ENCODE peak calls at places on chromosomes 13 and 19, in six cellular contexts. One of them, this sample, is unnamed.

GRCh38 chr13:40318366-40318765 is 348.1 kb downstream of the FOXO1 start:
- DNase-seq in BE2C: peak; percentile 35
- DNase-seq in GM23248: peak; percentile 15
- DNase-seq in aorta: no peak
- DNase-seq in upper lobe of left lung: peak; percentile 49
- DNase-seq in body of pancreas: peak; percentile 71
- DNase-seq in this sample: peak; percentile 82

GRCh38 chr13:98033277-98034247 is 80.1 kb downstream of the IPO5 start:
- DNase-seq in BE2C: peak; percentile 58
- DNase-seq in GM23248: peak; percentile 86
- DNase-seq in aorta: no peak
- DNase-seq in upper lobe of left lung: no peak
- DNase-seq in body of pancreas: peak; percentile 22
- DNase-seq in this sample: peak; percentile 74

GRCh38 chr13:26658972-26659371 is 101.5 kb downstream of the WASF3 start:
- DNase-seq in BE2C: no peak
- DNase-seq in GM23248: no peak
- DNase-seq in aorta: no peak
- DNase-seq in upper lobe of left lung: no peak
- DNase-seq in body of pancreas: no peak
- DNase-seq in this sample: no peak

GRCh38 chr19:3277649-3278048 is 53.2 kb downstream of the CELF5 start:
- DNase-seq in BE2C: no peak
- DNase-seq in GM23248: no peak
- DNase-seq in aorta: no peak
- DNase-seq in upper lobe of left lung: no peak
- DNase-seq in body of pancreas: no peak
- DNase-seq in this sample: no peak

GRCh38 chr13:100214886-100215285 is 126.0 kb downstream of the PCCA start:
- DNase-seq in BE2C: no peak
- DNase-seq in GM23248: peak; percentile 47
- DNase-seq in aorta: no peak
- DNase-seq in upper lobe of left lung: no peak
- DNase-seq in body of pancreas: no peak
- DNase-seq in this sample: no peak

GRCh38 chr13:108947551-108948030 is 318.2 kb downstream of the MYO16 start:
- DNase-seq in BE2C: no peak
- DNase-seq in GM23248: peak; percentile 75
- DNase-seq in aorta: no peak
- DNase-seq in upper lobe of left lung: no peak
- DNase-seq in body of pancreas: no peak
- DNase-seq in this sample: no peak

GRCh38 chr13:77584111-77584510 is 48.6 kb downstream of the SCEL start:
- DNase-seq in BE2C: no peak
- DNase-seq in GM23248: no peak
- DNase-seq in aorta: no peak
- DNase-seq in upper lobe of left lung: no peak
- DNase-seq in body of pancreas: no peak
- DNase-seq in this sample: no peak

GRCh38 chr13:111559612-111560423 is 239.4 kb downstream of the TEX29 start:
- DNase-seq in BE2C: no peak
- DNase-seq in GM23248: no peak
- DNase-seq in aorta: peak; percentile 49
- DNase-seq in upper lobe of left lung: no peak
- DNase-seq in body of pancreas: no peak
- DNase-seq in this sample: no peak

GRCh38 chr19:44061038-44061437 is 9.2 kb downstream of the ZNF223 start:
- DNase-seq in BE2C: no peak
- DNase-seq in GM23248: no peak
- DNase-seq in aorta: no peak
- DNase-seq in upper lobe of left lung: no peak
- DNase-seq in body of pancreas: no peak
- DNase-seq in this sample: no peak

GRCh38 chr19:29485293-29485692 is 40.5 kb upstream of the VSTM2B start:
- DNase-seq in BE2C: no peak
- DNase-seq in GM23248: no peak
- DNase-seq in aorta: peak; percentile 24
- DNase-seq in upper lobe of left lung: peak; percentile 9
- DNase-seq in body of pancreas: no peak
- DNase-seq in this sample: no peak

GRCh38 chr13:73708393-73708985 is 425.7 kb downstream of the KLF12 start:
- DNase-seq in BE2C: peak; percentile 64
- DNase-seq in GM23248: peak; percentile 71
- DNase-seq in aorta: no peak
- DNase-seq in upper lobe of left lung: peak; percentile 44
- DNase-seq in body of pancreas: peak; percentile 50
- DNase-seq in this sample: peak; percentile 60

GRCh38 chr19:14138576-14139265 is 2.3 kb upstream of the ASF1B start:
- DNase-seq in BE2C: no peak
- DNase-seq in GM23248: peak; percentile 39
- DNase-seq in aorta: no peak
- DNase-seq in upper lobe of left lung: peak; percentile 72
- DNase-seq in body of pancreas: no peak
- DNase-seq in this sample: no peak

GRCh38 chr13:50914848-50915247 is 5.3 kb downstream of the RNASEH2B start:
- DNase-seq in BE2C: no peak
- DNase-seq in GM23248: peak; percentile 70
- DNase-seq in aorta: no peak
- DNase-seq in upper lobe of left lung: no peak
- DNase-seq in body of pancreas: no peak
- DNase-seq in this sample: no peak

GRCh38 chr19:16595097-16595496 is 22.9 kb upstream of the SLC35E1 start:
- DNase-seq in BE2C: no peak
- DNase-seq in GM23248: no peak
- DNase-seq in aorta: no peak
- DNase-seq in upper lobe of left lung: no peak
- DNase-seq in body of pancreas: no peak
- DNase-seq in this sample: no peak

GRCh38 chr13:97879646-97880297 is 73.7 kb upstream of the IPO5 start:
- DNase-seq in BE2C: no peak
- DNase-seq in GM23248: peak; percentile 91
- DNase-seq in aorta: no peak
- DNase-seq in upper lobe of left lung: no peak
- DNase-seq in body of pancreas: no peak
- DNase-seq in this sample: no peak

GRCh38 chr19:3335431-3336350 is 30.7 kb upstream of the NFIC start:
- DNase-seq in BE2C: no peak
- DNase-seq in GM23248: peak; percentile 74
- DNase-seq in aorta: no peak
- DNase-seq in upper lobe of left lung: peak; percentile 70
- DNase-seq in body of pancreas: peak; percentile 78
- DNase-seq in this sample: peak; percentile 48

GRCh38 chr19:15358918-15359317 is 20.7 kb downstream of the AKAP8 start:
- DNase-seq in BE2C: no peak
- DNase-seq in GM23248: peak; percentile 30
- DNase-seq in aorta: no peak
- DNase-seq in upper lobe of left lung: no peak
- DNase-seq in body of pancreas: no peak
- DNase-seq in this sample: no peak

GRCh38 chr19:31348416-31349159 is 648 bp downstream of the TSHZ3 start:
- DNase-seq in BE2C: no peak
- DNase-seq in GM23248: peak; percentile 65
- DNase-seq in aorta: peak; percentile 84
- DNase-seq in upper lobe of left lung: no peak
- DNase-seq in body of pancreas: no peak
- DNase-seq in this sample: peak; percentile 28

GRCh38 chr13:42973581-42973980 is 18.5 kb downstream of the EPSTI1 start:
- DNase-seq in BE2C: no peak
- DNase-seq in GM23248: no peak
- DNase-seq in aorta: no peak
- DNase-seq in upper lobe of left lung: no peak
- DNase-seq in body of pancreas: no peak
- DNase-seq in this sample: no peak

GRCh38 chr19:7888145-7888825 is at the start of gene LRRC8E:
- DNase-seq in BE2C: peak; percentile 78
- DNase-seq in GM23248: peak; percentile 88
- DNase-seq in aorta: no peak
- DNase-seq in upper lobe of left lung: peak; percentile 79
- DNase-seq in body of pancreas: peak; percentile 78
- DNase-seq in this sample: no peak

GRCh38 chr19:13604902-13605586 is 98.8 kb upstream of the CACNA1A start:
- DNase-seq in BE2C: no peak
- DNase-seq in GM23248: no peak
- DNase-seq in aorta: no peak
- DNase-seq in upper lobe of left lung: no peak
- DNase-seq in body of pancreas: no peak
- DNase-seq in this sample: no peak

GRCh38 chr19:2969104-2969504 is 8.3 kb upstream of the TLE6 start:
- DNase-seq in BE2C: peak; percentile 87
- DNase-seq in GM23248: peak; percentile 44
- DNase-seq in aorta: no peak
- DNase-seq in upper lobe of left lung: no peak
- DNase-seq in body of pancreas: peak; percentile 77
- DNase-seq in this sample: no peak

GRCh38 chr19:48136547-48136946 is 25.9 kb upstream of the PLA2G4C start:
- DNase-seq in BE2C: no peak
- DNase-seq in GM23248: no peak
- DNase-seq in aorta: no peak
- DNase-seq in upper lobe of left lung: no peak
- DNase-seq in body of pancreas: no peak
- DNase-seq in this sample: no peak

GRCh38 chr19:16263115-16263839 is 61.3 kb upstream of the KLF2 start:
- DNase-seq in BE2C: no peak
- DNase-seq in GM23248: no peak
- DNase-seq in aorta: no peak
- DNase-seq in upper lobe of left lung: no peak
- DNase-seq in body of pancreas: no peak
- DNase-seq in this sample: no peak

GRCh38 chr19:53333071-53333465 is 481 bp upstream of the ZNF845 start:
- DNase-seq in BE2C: peak; percentile 32
- DNase-seq in GM23248: peak; percentile 73
- DNase-seq in aorta: peak; percentile 83
- DNase-seq in upper lobe of left lung: peak; percentile 48
- DNase-seq in body of pancreas: peak; percentile 51
- DNase-seq in this sample: peak; percentile 44

GRCh38 chr13:37058801-37059135 is 720 bp downstream of the SUPT20H start:
- DNase-seq in BE2C: peak; percentile 35
- DNase-seq in GM23248: peak; percentile 64
- DNase-seq in aorta: no peak
- DNase-seq in upper lobe of left lung: no peak
- DNase-seq in body of pancreas: no peak
- DNase-seq in this sample: peak; percentile 6

GRCh38 chr19:19482785-19483625 is 32.3 kb downstream of the TSSK6 start:
- DNase-seq in BE2C: no peak
- DNase-seq in GM23248: no peak
- DNase-seq in aorta: no peak
- DNase-seq in upper lobe of left lung: no peak
- DNase-seq in body of pancreas: no peak
- DNase-seq in this sample: no peak

GRCh38 chr19:51921949-51922348 is 5.3 kb upstream of the ZNF613 start:
- DNase-seq in BE2C: no peak
- DNase-seq in GM23248: no peak
- DNase-seq in aorta: no peak
- DNase-seq in upper lobe of left lung: no peak
- DNase-seq in body of pancreas: no peak
- DNase-seq in this sample: no peak

GRCh38 chr19:51915324-51915867 is 10.6 kb upstream of the ZNF649 start:
- DNase-seq in BE2C: no peak
- DNase-seq in GM23248: no peak
- DNase-seq in aorta: no peak
- DNase-seq in upper lobe of left lung: no peak
- DNase-seq in body of pancreas: no peak
- DNase-seq in this sample: no peak

GRCh38 chr19:51916167-51916566 is 11.1 kb upstream of the ZNF613 start:
- DNase-seq in BE2C: no peak
- DNase-seq in GM23248: no peak
- DNase-seq in aorta: no peak
- DNase-seq in upper lobe of left lung: no peak
- DNase-seq in body of pancreas: no peak
- DNase-seq in this sample: no peak

GRCh38 chr19:51919606-51920005 is 7.7 kb upstream of the ZNF613 start:
- DNase-seq in BE2C: no peak
- DNase-seq in GM23248: no peak
- DNase-seq in aorta: no peak
- DNase-seq in upper lobe of left lung: no peak
- DNase-seq in body of pancreas: no peak
- DNase-seq in this sample: no peak
- H3K9me3 ChIP-seq in BE2C: peaks cover 11% of the 10 kb centered on the region
- H3K9me3 ChIP-seq in GM23248: no peaks in the 10 kb centered on the region
- H3K9me3 ChIP-seq in aorta: peaks cover 34% of the 10 kb centered on the region
- H3K9me3 ChIP-seq in upper lobe of left lung: peaks cover 83% of the 10 kb centered on the region
- H3K9me3 ChIP-seq in body of pancreas: peaks cover 69% of the 10 kb centered on the region
- H3K9me3 ChIP-seq in this sample: peaks cover 61% of the 10 kb centered on the region

DNA sequence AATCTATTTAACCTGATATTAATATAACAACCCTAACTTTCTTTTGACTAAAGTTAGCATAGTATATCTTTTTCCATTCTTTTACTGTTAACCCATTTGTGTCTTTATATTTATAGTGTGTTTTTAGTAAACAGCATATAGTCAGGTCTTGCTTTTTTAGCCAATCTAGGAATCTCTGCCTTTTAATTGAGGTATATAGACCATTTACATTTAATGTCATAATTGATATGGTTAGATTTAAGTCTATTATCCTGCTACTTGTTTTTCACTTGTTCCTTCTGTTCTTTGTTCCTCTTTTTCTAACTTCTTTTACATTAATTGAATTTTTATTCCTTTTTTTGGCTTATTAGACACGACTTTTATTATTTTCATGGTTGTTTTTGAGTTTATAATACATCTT is 174.4 kb downstream of the KCTD15 start:
- DNase-seq in BE2C: no peak
- DNase-seq in GM23248: no peak
- DNase-seq in aorta: no peak
- DNase-seq in upper lobe of left lung: no peak
- DNase-seq in body of pancreas: no peak
- DNase-seq in this sample: no peak
- H3K9me3 ChIP-seq in BE2C: no peaks in the 10 kb centered on the region
- H3K9me3 ChIP-seq in GM23248: no peaks in the 10 kb centered on the region
- H3K9me3 ChIP-seq in aorta: peaks cover 7% of the 10 kb centered on the region
- H3K9me3 ChIP-seq in upper lobe of left lung: peaks cover 23% of the 10 kb centered on the region
- H3K9me3 ChIP-seq in body of pancreas: no peaks in the 10 kb centered on the region
- H3K9me3 ChIP-seq in this sample: peaks cover 6% of the 10 kb centered on the region

GRCh38 chr19:34961775-34962174 is 2.3 kb downstream of the ZNF792 start:
- DNase-seq in BE2C: no peak
- DNase-seq in GM23248: no peak
- DNase-seq in aorta: no peak
- DNase-seq in upper lobe of left lung: no peak
- DNase-seq in body of pancreas: no peak
- DNase-seq in this sample: no peak
- H3K9me3 ChIP-seq in BE2C: peaks cover 27% of the 10 kb centered on the region
- H3K9me3 ChIP-seq in GM23248: no peaks in the 10 kb centered on the region
- H3K9me3 ChIP-seq in aorta: peaks cover 33% of the 10 kb centered on the region
- H3K9me3 ChIP-seq in upper lobe of left lung: peaks cover 45% of the 10 kb centered on the region
- H3K9me3 ChIP-seq in body of pancreas: peaks cover 40% of the 10 kb centered on the region
- H3K9me3 ChIP-seq in this sample: peaks cover 36% of the 10 kb centered on the region

GRCh38 chr19:37095859-37096258 is 17.6 kb downstream of the ZNF420 start:
- DNase-seq in BE2C: no peak
- DNase-seq in GM23248: peak; percentile 12
- DNase-seq in aorta: no peak
- DNase-seq in upper lobe of left lung: no peak
- DNase-seq in body of pancreas: no peak
- DNase-seq in this sample: no peak
- H3K9me3 ChIP-seq in BE2C: no peaks in the 10 kb centered on the region
- H3K9me3 ChIP-seq in GM23248: no peaks in the 10 kb centered on the region
- H3K9me3 ChIP-seq in aorta: peaks cover 5% of the 10 kb centered on the region
- H3K9me3 ChIP-seq in upper lobe of left lung: peaks cover 98% of the 10 kb centered on the region
- H3K9me3 ChIP-seq in body of pancreas: peaks cover 54% of the 10 kb centered on the region
- H3K9me3 ChIP-seq in this sample: peaks cover 8% of the 10 kb centered on the region

GRCh38 chr13:29210676-29211075 is 384.8 kb downstream of the SLC7A1 start:
- DNase-seq in BE2C: no peak
- DNase-seq in GM23248: no peak
- DNase-seq in aorta: no peak
- DNase-seq in upper lobe of left lung: no peak
- DNase-seq in body of pancreas: no peak
- DNase-seq in this sample: no peak
- H3K9me3 ChIP-seq in BE2C: no peaks in the 10 kb centered on the region
- H3K9me3 ChIP-seq in GM23248: no peaks in the 10 kb centered on the region
- H3K9me3 ChIP-seq in aorta: no peaks in the 10 kb centered on the region
- H3K9me3 ChIP-seq in upper lobe of left lung: peaks cover under 1% of the 10 kb centered on the region
- H3K9me3 ChIP-seq in body of pancreas: no peaks in the 10 kb centered on the region
- H3K9me3 ChIP-seq in this sample: no peaks in the 10 kb centered on the region

This sample was measured in WERI-Rb-1.